ENCODE peak calls at places on chromosomes 16 and 17, in six cellular contexts. One of them, this sample, is unnamed.
A peak's percentile ranks its signal among the peaks of the same experiment; 100 is the strongest.

GRCh38 chr17:51997723-51998122 is 160.8 kb downstream of the CA10 start:
- DNase-seq in K562: no peak
- DNase-seq in GM23248: no peak
- DNase-seq in neural progenitor cell: no peak
- DNase-seq in MM.1S: no peak
- DNase-seq in Karpas-422: no peak
- DNase-seq in this sample: no peak

GRCh38 chr16:89435051-89435450 is 55.3 kb downstream of the ANKRD11 start:
- DNase-seq in K562: no peak
- DNase-seq in GM23248: no peak
- DNase-seq in neural progenitor cell: no peak
- DNase-seq in MM.1S: no peak
- DNase-seq in Karpas-422: no peak
- DNase-seq in this sample: no peak

GRCh38 chr17:5099271-5099670 is 12.4 kb downstream of the ZNF232 start:
- DNase-seq in K562: no peak
- DNase-seq in GM23248: no peak
- DNase-seq in neural progenitor cell: no peak
- DNase-seq in MM.1S: no peak
- DNase-seq in Karpas-422: no peak
- DNase-seq in this sample: no peak

GRCh38 chr17:81518113-81518784 is 5.7 kb upstream of the ACTG1 start:
- DNase-seq in K562: no peak
- DNase-seq in GM23248: peak; percentile 52
- DNase-seq in neural progenitor cell: peak; percentile 67
- DNase-seq in MM.1S: no peak
- DNase-seq in Karpas-422: no peak
- DNase-seq in this sample: no peak

GRCh38 chr16:79912592-79913310 is 312.2 kb upstream of the MAF start:
- DNase-seq in K562: no peak
- DNase-seq in GM23248: no peak
- DNase-seq in neural progenitor cell: no peak
- DNase-seq in MM.1S: no peak
- DNase-seq in Karpas-422: no peak
- DNase-seq in this sample: no peak

GRCh38 chr16:67668495-67669157 is 2.0 kb downstream of the C16orf86 start:
- DNase-seq in K562: no peak
- DNase-seq in GM23248: peak; percentile 20
- DNase-seq in neural progenitor cell: no peak
- DNase-seq in MM.1S: no peak
- DNase-seq in Karpas-422: peak; percentile 68
- DNase-seq in this sample: no peak

GRCh38 chr16:31177136-31177535 is 2.8 kb upstream of the FUS start:
- DNase-seq in K562: no peak
- DNase-seq in GM23248: peak; percentile 54
- DNase-seq in neural progenitor cell: no peak
- DNase-seq in MM.1S: no peak
- DNase-seq in Karpas-422: peak; percentile 39
- DNase-seq in this sample: peak; percentile 81

GRCh38 chr16:70741779-70742125 is 55.9 kb upstream of the MTSS2 start:
- DNase-seq in K562: no peak
- DNase-seq in GM23248: no peak
- DNase-seq in neural progenitor cell: no peak
- DNase-seq in MM.1S: no peak
- DNase-seq in Karpas-422: no peak
- DNase-seq in this sample: no peak

GRCh38 chr17:73293031-73293430 is 18.8 kb downstream of the CDC42EP4 start:
- DNase-seq in K562: no peak
- DNase-seq in GM23248: peak; percentile 24
- DNase-seq in neural progenitor cell: no peak
- DNase-seq in MM.1S: no peak
- DNase-seq in Karpas-422: no peak
- DNase-seq in this sample: no peak

GRCh38 chr17:81234506-81234855 is 4.4 kb downstream of the TEPSIN start:
- DNase-seq in K562: no peak
- DNase-seq in GM23248: no peak
- DNase-seq in neural progenitor cell: no peak
- DNase-seq in MM.1S: no peak
- DNase-seq in Karpas-422: no peak
- DNase-seq in this sample: no peak

GRCh38 chr17:66570353-66571195 is 264.3 kb upstream of the CACNG5 start:
- DNase-seq in K562: no peak
- DNase-seq in GM23248: no peak
- DNase-seq in neural progenitor cell: no peak
- DNase-seq in MM.1S: no peak
- DNase-seq in Karpas-422: no peak
- DNase-seq in this sample: no peak

GRCh38 chr16:85329059-85329812 is 217.0 kb upstream of the CIBAR2 start:
- DNase-seq in K562: no peak
- DNase-seq in GM23248: peak; percentile 44
- DNase-seq in neural progenitor cell: peak; percentile 97
- DNase-seq in MM.1S: no peak
- DNase-seq in Karpas-422: no peak
- DNase-seq in this sample: no peak

GRCh38 chr17:63629627-63630026 is 7.4 kb downstream of the MAP3K3 start:
- DNase-seq in K562: no peak
- DNase-seq in GM23248: no peak
- DNase-seq in neural progenitor cell: no peak
- DNase-seq in MM.1S: no peak
- DNase-seq in Karpas-422: no peak
- DNase-seq in this sample: no peak

GRCh38 chr16:50152807-50153647 is at the start of gene TENT4B:
- DNase-seq in K562: peak; percentile 87
- DNase-seq in GM23248: peak; percentile 92
- DNase-seq in neural progenitor cell: peak; percentile 92
- DNase-seq in MM.1S: peak; percentile 78
- DNase-seq in Karpas-422: peak; percentile 90
- DNase-seq in this sample: peak; percentile 88

GRCh38 chr17:59839646-59840328 is 53.0 kb downstream of the TUBD1 start:
- DNase-seq in K562: peak; percentile 38
- DNase-seq in GM23248: peak; percentile 46
- DNase-seq in neural progenitor cell: peak; percentile 13
- DNase-seq in MM.1S: no peak
- DNase-seq in Karpas-422: no peak
- DNase-seq in this sample: no peak

GRCh38 chr16:79601092-79601977 is 798 bp upstream of the MAF start:
- DNase-seq in K562: no peak
- DNase-seq in GM23248: peak; percentile 36
- DNase-seq in neural progenitor cell: peak; percentile 62
- DNase-seq in MM.1S: peak; percentile 38
- DNase-seq in Karpas-422: no peak
- DNase-seq in this sample: peak; percentile 22

GRCh38 chr16:7343271-7343670 is 10.6 kb downstream of the RBFOX1 start:
- DNase-seq in K562: no peak
- DNase-seq in GM23248: no peak
- DNase-seq in neural progenitor cell: no peak
- DNase-seq in MM.1S: no peak
- DNase-seq in Karpas-422: no peak
- DNase-seq in this sample: no peak

GRCh38 chr16:81513204-81514040 is 68.8 kb downstream of the CMIP start:
- DNase-seq in K562: no peak
- DNase-seq in GM23248: peak; percentile 35
- DNase-seq in neural progenitor cell: peak; percentile 48
- DNase-seq in MM.1S: no peak
- DNase-seq in Karpas-422: no peak
- DNase-seq in this sample: no peak

GRCh38 chr16:79265701-79266100 is 334.8 kb downstream of the MAF start:
- DNase-seq in K562: no peak
- DNase-seq in GM23248: no peak
- DNase-seq in neural progenitor cell: no peak
- DNase-seq in MM.1S: no peak
- DNase-seq in Karpas-422: no peak
- DNase-seq in this sample: no peak

GRCh38 chr17:40450175-40450574 is 6.9 kb downstream of the IGFBP4 start:
- DNase-seq in K562: peak; percentile 80
- DNase-seq in GM23248: peak; percentile 68
- DNase-seq in neural progenitor cell: peak; percentile 49
- DNase-seq in MM.1S: peak; percentile 56
- DNase-seq in Karpas-422: peak; percentile 67
- DNase-seq in this sample: peak; percentile 57

GRCh38 chr16:85395207-85395912 is 217.8 kb upstream of the GSE1 start:
- DNase-seq in K562: peak; percentile 83
- DNase-seq in GM23248: peak; percentile 99
- DNase-seq in neural progenitor cell: no peak
- DNase-seq in MM.1S: no peak
- DNase-seq in Karpas-422: peak; percentile 58
- DNase-seq in this sample: peak; percentile 56

GRCh38 chr16:53440125-53440524 is 5.9 kb downstream of the RBL2 start:
- DNase-seq in K562: no peak
- DNase-seq in GM23248: no peak
- DNase-seq in neural progenitor cell: no peak
- DNase-seq in MM.1S: no peak
- DNase-seq in Karpas-422: no peak
- DNase-seq in this sample: no peak

GRCh38 chr17:43371227-43371821 is 27.5 kb upstream of the ARL4D start:
- DNase-seq in K562: no peak
- DNase-seq in GM23248: no peak
- DNase-seq in neural progenitor cell: no peak
- DNase-seq in MM.1S: no peak
- DNase-seq in Karpas-422: no peak
- DNase-seq in this sample: no peak

GRCh38 chr17:43369986-43370385 is 28.8 kb upstream of the ARL4D start:
- DNase-seq in K562: no peak
- DNase-seq in GM23248: no peak
- DNase-seq in neural progenitor cell: no peak
- DNase-seq in MM.1S: no peak
- DNase-seq in Karpas-422: no peak
- DNase-seq in this sample: no peak

GRCh38 chr17:43377056-43377810 is 21.6 kb upstream of the ARL4D start:
- DNase-seq in K562: no peak
- DNase-seq in GM23248: no peak
- DNase-seq in neural progenitor cell: no peak
- DNase-seq in MM.1S: no peak
- DNase-seq in Karpas-422: no peak
- DNase-seq in this sample: no peak

GRCh38 chr17:43372273-43372911 is 26.4 kb upstream of the ARL4D start:
- DNase-seq in K562: no peak
- DNase-seq in GM23248: no peak
- DNase-seq in neural progenitor cell: no peak
- DNase-seq in MM.1S: peak; percentile 70
- DNase-seq in Karpas-422: peak; percentile 79
- DNase-seq in this sample: peak; percentile 52

DNA sequence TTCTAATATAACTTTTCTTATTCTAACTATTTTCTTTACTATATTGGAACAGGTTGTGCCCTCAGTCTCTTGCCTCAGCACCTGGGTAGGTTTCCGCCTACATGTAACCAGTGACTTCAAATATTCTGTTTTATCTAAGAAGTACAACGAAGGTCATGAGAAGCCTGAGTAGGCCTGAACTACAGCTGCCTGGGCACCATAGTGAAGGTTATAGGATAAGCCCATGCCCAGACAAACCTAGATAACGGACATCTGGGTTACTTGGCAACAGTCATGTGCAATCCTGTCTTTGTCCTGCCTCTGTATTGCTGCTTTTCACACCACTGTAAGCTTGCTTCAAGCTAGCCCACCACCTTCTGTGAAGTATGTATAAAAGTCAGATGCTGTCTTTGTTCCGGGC is 25.4 kb upstream of the ARL4D start:
- DNase-seq in K562: no peak
- DNase-seq in GM23248: no peak
- DNase-seq in neural progenitor cell: no peak
- DNase-seq in MM.1S: no peak
- DNase-seq in Karpas-422: no peak
- DNase-seq in this sample: no peak
- H3K4me1 ChIP-seq in K562: peaks cover 12% of the 10 kb centered on the region
- H3K4me1 ChIP-seq in GM23248: peaks cover 6% of the 10 kb centered on the region
- H3K4me1 ChIP-seq in neural progenitor cell: peaks cover 5% of the 10 kb centered on the region
- H3K4me1 ChIP-seq in MM.1S: peaks cover 8% of the 10 kb centered on the region
- H3K4me1 ChIP-seq in Karpas-422: peaks cover 19% of the 10 kb centered on the region
- H3K4me1 ChIP-seq in this sample: peaks cover 22% of the 10 kb centered on the region

GRCh38 chr17:7190276-7190917 is 11.2 kb upstream of the ASGR1 start:
- DNase-seq in K562: no peak
- DNase-seq in GM23248: no peak
- DNase-seq in neural progenitor cell: no peak
- DNase-seq in MM.1S: no peak
- DNase-seq in Karpas-422: no peak
- DNase-seq in this sample: no peak
- H3K4me2 ChIP-seq in K562: no peak overlapping the region
- H3K4me2 ChIP-seq in GM23248: no peak overlapping the region
- H3K4me2 ChIP-seq in neural progenitor cell: no peak overlapping the region
- H3K4me2 ChIP-seq in MM.1S: no peak overlapping the region
- H3K4me2 ChIP-seq in Karpas-422: no peak overlapping the region
- H3K4me2 ChIP-seq in this sample: no peak overlapping the region

GRCh38 chr17:77966476-77966875 is 8.0 kb downstream of the TNRC6C start:
- DNase-seq in K562: no peak
- DNase-seq in GM23248: peak; percentile 12
- DNase-seq in neural progenitor cell: no peak
- DNase-seq in MM.1S: no peak
- DNase-seq in Karpas-422: no peak
- DNase-seq in this sample: no peak
- H3K4me1 ChIP-seq in K562: no peaks in the 10 kb centered on the region
- H3K4me1 ChIP-seq in GM23248: peaks cover 11% of the 10 kb centered on the region
- H3K4me1 ChIP-seq in neural progenitor cell: peaks cover 41% of the 10 kb centered on the region
- H3K4me1 ChIP-seq in MM.1S: peaks cover 7% of the 10 kb centered on the region
- H3K4me1 ChIP-seq in Karpas-422: no peaks in the 10 kb centered on the region
- H3K4me1 ChIP-seq in this sample: peaks cover 47% of the 10 kb centered on the region

DNA sequence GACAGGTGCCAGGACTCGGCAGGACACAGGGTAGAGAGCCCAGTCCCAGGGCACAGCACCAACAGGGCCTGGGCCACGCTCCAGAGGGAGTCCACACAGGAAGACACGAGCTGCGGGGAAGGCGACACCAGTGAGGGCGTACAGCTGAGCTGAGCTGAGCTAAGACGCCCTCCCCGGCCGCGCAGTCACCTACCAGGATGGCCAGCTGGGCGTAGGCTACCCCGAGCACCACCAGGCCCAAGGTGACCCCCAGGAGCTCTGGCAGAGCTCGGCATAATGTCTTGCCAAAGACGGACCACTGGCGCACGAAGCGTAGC is 42.7 kb downstream of the TSC2 start:
- DNase-seq in K562: no peak
- DNase-seq in GM23248: no peak
- DNase-seq in neural progenitor cell: no peak
- DNase-seq in MM.1S: no peak
- DNase-seq in Karpas-422: no peak
- DNase-seq in this sample: no peak
- H3K4me2 ChIP-seq in K562: no peak overlapping the region
- H3K4me2 ChIP-seq in GM23248: no peak overlapping the region
- H3K4me2 ChIP-seq in neural progenitor cell: no peak overlapping the region
- H3K4me2 ChIP-seq in MM.1S: no peak overlapping the region
- H3K4me2 ChIP-seq in Karpas-422: no peak overlapping the region
- H3K4me2 ChIP-seq in this sample: no peak overlapping the region

GRCh38 chr17:78257810-78258322 is 26.4 kb downstream of the TMEM235 start:
- DNase-seq in K562: peak; percentile 59
- DNase-seq in GM23248: no peak
- DNase-seq in neural progenitor cell: no peak
- DNase-seq in MM.1S: peak; percentile 86
- DNase-seq in Karpas-422: no peak
- DNase-seq in this sample: peak; percentile 42
- H3K4me1 ChIP-seq in K562: peaks cover 86% of the 10 kb centered on the region
- H3K4me1 ChIP-seq in GM23248: peaks cover 3% of the 10 kb centered on the region
- H3K4me1 ChIP-seq in neural progenitor cell: peaks cover 33% of the 10 kb centered on the region
- H3K4me1 ChIP-seq in MM.1S: peaks cover 27% of the 10 kb centered on the region
- H3K4me1 ChIP-seq in Karpas-422: peaks cover 5% of the 10 kb centered on the region
- H3K4me1 ChIP-seq in this sample: peaks cover 51% of the 10 kb centered on the region

This sample was measured in DND-41.